ENCODE peak calls at places on chromosomes 6 and 20, in eight cellular contexts. One of them, this sample, is unnamed.

GRCh38 chr6:104940238-104940880 is 16.5 kb upstream of the LIN28B start:
- DNase-seq in WTC11: peak
- DNase-seq in HCT116: no peak
- DNase-seq in endothelial cell: peak
- DNase-seq in omental fat pad: no peak
- DNase-seq in cardiac muscle cell: no peak
- DNase-seq in heart right ventricle: no peak
- DNase-seq in GM06990: no peak
- DNase-seq in this sample: no peak

GRCh38 chr6:120899932-120900331 is 434.3 kb downstream of the TBC1D32 start:
- DNase-seq in cardiac muscle cell: no peak
- DNase-seq in omental fat pad: no peak
- DNase-seq in endothelial cell: no peak
- DNase-seq in WTC11: no peak
- DNase-seq in heart right ventricle: no peak
- DNase-seq in HCT116: no peak
- DNase-seq in GM06990: peak
- DNase-seq in this sample: no peak

GRCh38 chr20:62258499-62259293 is 20.4 kb downstream of the OSBPL2 start:
- DNase-seq in cardiac muscle cell: peak
- DNase-seq in GM06990: no peak
- DNase-seq in heart right ventricle: no peak
- DNase-seq in endothelial cell: no peak
- DNase-seq in WTC11: no peak
- DNase-seq in omental fat pad: no peak
- DNase-seq in HCT116: no peak
- DNase-seq in this sample: no peak

GRCh38 chr6:25713802-25714201 is 40.7 kb upstream of the SLC17A4 start:
- DNase-seq in GM06990: no peak
- DNase-seq in heart right ventricle: no peak
- DNase-seq in endothelial cell: no peak
- DNase-seq in omental fat pad: no peak
- DNase-seq in cardiac muscle cell: peak
- DNase-seq in WTC11: no peak
- DNase-seq in HCT116: no peak
- DNase-seq in this sample: no peak

GRCh38 chr6:35651244-35651643 is 37.5 kb downstream of the FKBP5 start:
- DNase-seq in endothelial cell: no peak
- DNase-seq in HCT116: no peak
- DNase-seq in cardiac muscle cell: no peak
- DNase-seq in WTC11: no peak
- DNase-seq in heart right ventricle: no peak
- DNase-seq in GM06990: no peak
- DNase-seq in omental fat pad: no peak
- DNase-seq in this sample: no peak

GRCh38 chr6:33211136-33211535 is 2.8 kb downstream of the RING1 start:
- DNase-seq in endothelial cell: no peak
- DNase-seq in WTC11: no peak
- DNase-seq in HCT116: no peak
- DNase-seq in heart right ventricle: no peak
- DNase-seq in omental fat pad: no peak
- DNase-seq in GM06990: no peak
- DNase-seq in cardiac muscle cell: no peak
- DNase-seq in this sample: no peak

GRCh38 chr6:155024628-155025027 is 29.5 kb downstream of the TIAM2 start:
- DNase-seq in omental fat pad: no peak
- DNase-seq in HCT116: no peak
- DNase-seq in heart right ventricle: no peak
- DNase-seq in endothelial cell: no peak
- DNase-seq in GM06990: no peak
- DNase-seq in cardiac muscle cell: no peak
- DNase-seq in WTC11: no peak
- DNase-seq in this sample: no peak

GRCh38 chr6:21087188-21087587 is 506.4 kb upstream of the SOX4 start:
- DNase-seq in GM06990: no peak
- DNase-seq in endothelial cell: no peak
- DNase-seq in HCT116: no peak
- DNase-seq in omental fat pad: no peak
- DNase-seq in heart right ventricle: no peak
- DNase-seq in WTC11: no peak
- DNase-seq in cardiac muscle cell: no peak
- DNase-seq in this sample: no peak

GRCh38 chr6:116258520-116258919 is 4.6 kb upstream of the TSPYL4 start:
- DNase-seq in omental fat pad: no peak
- DNase-seq in GM06990: no peak
- DNase-seq in heart right ventricle: no peak
- DNase-seq in endothelial cell: no peak
- DNase-seq in HCT116: no peak
- DNase-seq in WTC11: no peak
- DNase-seq in cardiac muscle cell: no peak
- DNase-seq in this sample: no peak

GRCh38 chr6:163243083-163243482 is 171.4 kb upstream of the QKI start:
- DNase-seq in GM06990: no peak
- DNase-seq in omental fat pad: no peak
- DNase-seq in WTC11: no peak
- DNase-seq in HCT116: no peak
- DNase-seq in endothelial cell: no peak
- DNase-seq in heart right ventricle: peak
- DNase-seq in cardiac muscle cell: no peak
- DNase-seq in this sample: no peak

GRCh38 chr6:138818496-138819194 is 22.8 kb downstream of the ECT2L start:
- DNase-seq in heart right ventricle: no peak
- DNase-seq in omental fat pad: no peak
- DNase-seq in cardiac muscle cell: no peak
- DNase-seq in GM06990: peak
- DNase-seq in WTC11: no peak
- DNase-seq in endothelial cell: no peak
- DNase-seq in HCT116: no peak
- DNase-seq in this sample: peak

GRCh38 chr20:2692036-2692885 is at the start of gene EBF4:
- DNase-seq in endothelial cell: no peak
- DNase-seq in GM06990: peak
- DNase-seq in heart right ventricle: peak
- DNase-seq in omental fat pad: no peak
- DNase-seq in HCT116: no peak
- DNase-seq in WTC11: peak
- DNase-seq in cardiac muscle cell: peak
- DNase-seq in this sample: no peak

GRCh38 chr6:14123331-14124105 is 5.9 kb downstream of the CD83 start:
- DNase-seq in endothelial cell: no peak
- DNase-seq in cardiac muscle cell: no peak
- DNase-seq in omental fat pad: no peak
- DNase-seq in HCT116: no peak
- DNase-seq in GM06990: no peak
- DNase-seq in heart right ventricle: no peak
- DNase-seq in WTC11: no peak
- DNase-seq in this sample: no peak

GRCh38 chr20:48238326-48238725 is 453.0 kb upstream of the SULF2 start:
- DNase-seq in endothelial cell: no peak
- DNase-seq in cardiac muscle cell: peak
- DNase-seq in heart right ventricle: no peak
- DNase-seq in omental fat pad: no peak
- DNase-seq in WTC11: no peak
- DNase-seq in HCT116: no peak
- DNase-seq in GM06990: no peak
- DNase-seq in this sample: no peak

GRCh38 chr20:49880177-49880576 is 35.2 kb downstream of the SPATA2 start:
- DNase-seq in omental fat pad: no peak
- DNase-seq in GM06990: no peak
- DNase-seq in HCT116: no peak
- DNase-seq in heart right ventricle: no peak
- DNase-seq in WTC11: no peak
- DNase-seq in cardiac muscle cell: peak
- DNase-seq in endothelial cell: no peak
- DNase-seq in this sample: no peak

GRCh38 chr6:1792989-1793388 is 183.3 kb downstream of the FOXC1 start:
- DNase-seq in heart right ventricle: no peak
- DNase-seq in HCT116: peak
- DNase-seq in omental fat pad: no peak
- DNase-seq in WTC11: peak
- DNase-seq in GM06990: no peak
- DNase-seq in endothelial cell: no peak
- DNase-seq in cardiac muscle cell: no peak
- DNase-seq in this sample: peak

GRCh38 chr6:51001399-51001798 is 182.7 kb downstream of the TFAP2B start:
- DNase-seq in omental fat pad: no peak
- DNase-seq in cardiac muscle cell: no peak
- DNase-seq in HCT116: no peak
- DNase-seq in WTC11: no peak
- DNase-seq in endothelial cell: no peak
- DNase-seq in GM06990: no peak
- DNase-seq in heart right ventricle: no peak
- DNase-seq in this sample: no peak

GRCh38 chr6:37502703-37503485 is 3.2 kb upstream of the CCDC167 start:
- DNase-seq in HCT116: no peak
- DNase-seq in WTC11: no peak
- DNase-seq in endothelial cell: no peak
- DNase-seq in GM06990: no peak
- DNase-seq in omental fat pad: no peak
- DNase-seq in heart right ventricle: no peak
- DNase-seq in cardiac muscle cell: no peak
- DNase-seq in this sample: peak

GRCh38 chr6:109192865-109193264 is 97.6 kb downstream of the CEP57L1 start:
- DNase-seq in GM06990: no peak
- DNase-seq in WTC11: no peak
- DNase-seq in HCT116: no peak
- DNase-seq in cardiac muscle cell: no peak
- DNase-seq in omental fat pad: no peak
- DNase-seq in endothelial cell: no peak
- DNase-seq in heart right ventricle: no peak
- DNase-seq in this sample: no peak

GRCh38 chr6:44056392-44057237 is 70.6 kb downstream of the MRPL14 start:
- DNase-seq in heart right ventricle: peak
- DNase-seq in HCT116: no peak
- DNase-seq in omental fat pad: peak
- DNase-seq in cardiac muscle cell: peak
- DNase-seq in GM06990: no peak
- DNase-seq in WTC11: no peak
- DNase-seq in endothelial cell: no peak
- DNase-seq in this sample: no peak

GRCh38 chr20:3797592-3798404 is 1.7 kb downstream of the CDC25B start:
- DNase-seq in endothelial cell: no peak
- DNase-seq in GM06990: no peak
- DNase-seq in WTC11: no peak
- DNase-seq in omental fat pad: no peak
- DNase-seq in cardiac muscle cell: no peak
- DNase-seq in HCT116: no peak
- DNase-seq in heart right ventricle: no peak
- DNase-seq in this sample: peak

GRCh38 chr20:13671500-13672288 is 33.0 kb upstream of the TASP1 start:
- DNase-seq in endothelial cell: no peak
- DNase-seq in HCT116: no peak
- DNase-seq in WTC11: no peak
- DNase-seq in GM06990: no peak
- DNase-seq in omental fat pad: no peak
- DNase-seq in cardiac muscle cell: peak
- DNase-seq in heart right ventricle: peak
- DNase-seq in this sample: no peak

DNA sequence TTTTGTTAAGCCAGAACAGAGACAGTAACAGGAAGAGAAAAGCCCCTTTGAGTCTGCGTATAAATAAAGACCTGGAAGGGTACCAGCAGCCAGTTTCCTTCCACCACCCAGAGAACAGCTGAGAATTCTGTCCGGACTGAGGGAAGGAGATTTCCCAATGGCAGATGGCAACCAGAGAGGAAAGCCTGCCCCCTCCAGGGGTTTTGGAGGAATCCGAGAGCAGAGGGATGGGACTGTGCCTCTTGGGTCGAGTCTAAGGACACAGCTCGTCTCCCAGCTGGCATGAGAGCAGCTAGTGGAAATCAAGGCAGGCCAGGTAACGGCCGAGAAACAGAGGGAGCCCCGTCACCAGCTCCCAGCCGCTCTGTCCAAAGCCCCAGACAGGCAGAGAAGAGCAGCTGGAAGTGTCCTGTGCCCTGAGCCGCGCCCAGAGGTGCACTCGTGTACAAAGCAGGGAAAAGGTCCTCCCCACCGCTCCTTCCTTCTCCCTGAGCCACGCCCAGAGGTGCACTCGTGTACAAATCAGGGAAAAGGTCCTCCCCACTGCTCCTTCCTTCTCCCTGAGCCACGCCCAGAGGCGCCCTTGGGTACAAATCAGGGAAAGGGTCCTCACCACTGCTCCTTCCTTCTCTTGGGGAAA is 134.0 kb upstream of the SNX9 start:
- DNase-seq in omental fat pad: no peak
- DNase-seq in GM06990: no peak
- DNase-seq in WTC11: peak
- DNase-seq in HCT116: peak
- DNase-seq in endothelial cell: peak
- DNase-seq in heart right ventricle: no peak
- DNase-seq in cardiac muscle cell: peak
- DNase-seq in this sample: no peak
- TF ChIP-seq CTCF in omental fat pad: no peak
- TF ChIP-seq CTCF in GM06990: no peak
- TF ChIP-seq CTCF in WTC11: no peak
- TF ChIP-seq CTCF in HCT116: peak
- TF ChIP-seq CTCF in endothelial cell: no peak
- TF ChIP-seq CTCF in heart right ventricle: no peak
- TF ChIP-seq CTCF in cardiac muscle cell: peak
- TF ChIP-seq CTCF in this sample: no peak

GRCh38 chr6:127641905-127642304 is 64.9 kb downstream of the C6orf58 start:
- DNase-seq in HCT116: peak
- DNase-seq in WTC11: peak
- DNase-seq in cardiac muscle cell: peak
- DNase-seq in endothelial cell: peak
- DNase-seq in GM06990: no peak
- DNase-seq in heart right ventricle: no peak
- DNase-seq in omental fat pad: no peak
- DNase-seq in this sample: peak
- TF ChIP-seq CTCF in HCT116: peak
- TF ChIP-seq CTCF in WTC11: peak
- TF ChIP-seq CTCF in cardiac muscle cell: peak
- TF ChIP-seq CTCF in endothelial cell: peak
- TF ChIP-seq CTCF in GM06990: peak
- TF ChIP-seq CTCF in heart right ventricle: peak
- TF ChIP-seq CTCF in omental fat pad: no peak
- TF ChIP-seq CTCF in this sample: peak

GRCh38 chr20:16666272-16666671 is 63.6 kb upstream of the SNRPB2 start:
- DNase-seq in omental fat pad: no peak
- DNase-seq in cardiac muscle cell: no peak
- DNase-seq in HCT116: no peak
- DNase-seq in endothelial cell: no peak
- DNase-seq in heart right ventricle: no peak
- DNase-seq in WTC11: no peak
- DNase-seq in GM06990: no peak
- DNase-seq in this sample: peak
- TF ChIP-seq CTCF in omental fat pad: no peak
- TF ChIP-seq CTCF in cardiac muscle cell: no peak
- TF ChIP-seq CTCF in HCT116: no peak
- TF ChIP-seq CTCF in endothelial cell: peak
- TF ChIP-seq CTCF in heart right ventricle: no peak
- TF ChIP-seq CTCF in WTC11: no peak
- TF ChIP-seq CTCF in GM06990: peak
- TF ChIP-seq CTCF in this sample: peak

DNA sequence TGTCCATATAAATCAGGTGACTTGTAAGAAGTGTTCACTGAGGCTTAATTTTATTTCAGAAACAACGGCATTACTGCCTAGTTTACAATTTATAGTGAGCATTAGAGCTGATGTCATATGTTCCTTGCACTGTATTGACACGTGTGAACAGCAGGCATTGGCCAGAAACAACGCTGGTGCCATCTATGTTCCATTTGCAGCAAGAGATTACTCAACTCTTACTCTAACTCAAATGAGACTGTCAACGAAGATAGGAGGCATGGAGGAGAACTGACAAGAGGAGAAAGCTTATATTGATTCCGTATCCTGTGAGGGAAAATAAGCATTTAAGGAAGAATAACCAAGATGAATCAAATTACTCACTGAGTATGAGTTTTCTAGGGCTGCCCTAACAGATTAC is 48.4 kb downstream of the MTFR2 start:
- DNase-seq in HCT116: no peak
- DNase-seq in endothelial cell: no peak
- DNase-seq in GM06990: no peak
- DNase-seq in cardiac muscle cell: peak
- DNase-seq in WTC11: no peak
- DNase-seq in heart right ventricle: no peak
- DNase-seq in omental fat pad: no peak
- DNase-seq in this sample: no peak
- TF ChIP-seq CTCF in HCT116: no peak
- TF ChIP-seq CTCF in endothelial cell: no peak
- TF ChIP-seq CTCF in GM06990: no peak
- TF ChIP-seq CTCF in cardiac muscle cell: no peak
- TF ChIP-seq CTCF in WTC11: no peak
- TF ChIP-seq CTCF in heart right ventricle: no peak
- TF ChIP-seq CTCF in omental fat pad: no peak
- TF ChIP-seq CTCF in this sample: no peak

This sample was measured in GM12865.